ENCODE peak calls at places on chromosomes 12 and 14, in four cellular contexts. Z is mesendoderm; Y is CD8-positive, alpha-beta memory T cell; B is AG10803. E is an unnamed sample.

GRCh38 chr12:128856035-128856790 is 2.9 kb downstream of the GLT1D1 start:
- DNase-seq in Z (peak), Y (no peak), B (no peak), E (peak)

GRCh38 chr14:58643366-58643765 is 5.6 kb downstream of the DACT1 start:
- DNase-seq in Z (no peak), Y (no peak), B (no peak), E (no peak)

GRCh38 chr12:122942609-122943008 is 23.7 kb downstream of the ABCB9 start:
- DNase-seq in Z (no peak), Y (no peak), B (no peak), E (no peak)

GRCh38 chr12:130489293-130489692 is 151.6 kb downstream of the PIWIL1 start:
- DNase-seq in Z (no peak), Y (no peak), B (no peak), E (no peak)

GRCh38 chr14:39499514-39499913 is 67.3 kb upstream of the FBXO33 start:
- DNase-seq in Z (no peak), Y (no peak), B (no peak), E (no peak)

GRCh38 chr12:48194780-48195179 is 8.3 kb downstream of the OR10AD1 start:
- DNase-seq in Z (no peak), Y (no peak), B (peak), E (no peak)

GRCh38 chr12:15601210-15601800 is 187.9 kb downstream of the EPS8 start:
- DNase-seq in Z (no peak), Y (no peak), B (peak), E (no peak)

GRCh38 chr12:4119157-4119761 is 154.3 kb upstream of the CCND2 start:
- DNase-seq in Z (no peak), Y (no peak), B (no peak), E (no peak)

GRCh38 chr14:91493169-91493568 is 16.9 kb downstream of the PPP4R3A start:
- DNase-seq in Z (peak), Y (no peak), B (peak), E (no peak)

GRCh38 chr12:89236748-89237428 is 115.4 kb downstream of the DUSP6 start:
- DNase-seq in Z (no peak), Y (no peak), B (peak), E (no peak)

GRCh38 chr12:128818065-128819022 is 5.4 kb downstream of the SLC15A4 start:
- DNase-seq in Z (peak), Y (no peak), B (peak), E (no peak)

GRCh38 chr14:51828017-51828797 is 32.2 kb upstream of the GNG2 start:
- DNase-seq in Z (peak), Y (peak), B (peak), E (peak)

GRCh38 chr14:37443461-37443860 is 151.6 kb downstream of the FOXA1 start:
- DNase-seq in Z (no peak), Y (no peak), B (peak), E (no peak)

GRCh38 chr14:36979863-36980262 is 192.5 kb downstream of the SLC25A21 start:
- DNase-seq in Z (no peak), Y (no peak), B (no peak), E (no peak)

GRCh38 chr12:92089559-92089958 is 56.1 kb downstream of the BTG1 start:
- DNase-seq in Z (no peak), Y (no peak), B (peak), E (no peak)

GRCh38 chr14:91158091-91158790 is 44.4 kb downstream of the DGLUCY start:
- DNase-seq in Z (no peak), Y (no peak), B (no peak), E (no peak)

GRCh38 chr14:51859136-51859535 is 1.3 kb upstream of the GNG2 start:
- DNase-seq in Z (peak), Y (no peak), B (peak), E (no peak)

GRCh38 chr14:66708262-66708661 is 200.3 kb downstream of the GPHN start:
- DNase-seq in Z (no peak), Y (no peak), B (no peak), E (no peak)

DNA sequence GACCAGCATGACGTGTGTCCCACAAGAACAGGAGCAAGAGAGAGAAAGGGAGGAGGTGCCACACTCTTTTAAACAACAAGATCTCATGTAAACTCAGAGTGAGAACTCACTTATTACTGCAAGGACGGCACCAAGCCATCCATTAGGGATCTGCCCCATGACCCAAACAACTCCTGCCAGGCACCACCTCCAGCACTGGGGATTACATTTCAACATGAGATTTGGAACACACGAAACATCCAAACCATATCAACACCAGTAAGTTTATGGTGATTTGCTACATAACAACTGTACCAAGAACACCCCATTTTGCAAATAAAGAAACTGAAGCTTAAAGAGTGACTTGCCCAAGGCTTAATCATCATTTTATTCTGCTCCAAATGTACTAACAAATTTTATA is 23.7 kb upstream of the OR6J1 start:
- DNase-seq in Z (no peak), Y (no peak), B (no peak), E (no peak)
- H3K4me3 ChIP-seq in Z (no peak), Y (no peak), B (no peak), E (no peak)

GRCh38 chr12:112977139-112977538 is 1.2 kb upstream of the OAS2 start:
- DNase-seq in Z (no peak), Y (no peak), B (no peak), E (no peak)

GRCh38 chr12:112978163-112979081 is at the start of gene OAS2:
- DNase-seq in Z (no peak), Y (peak), B (peak), E (peak)

GRCh38 chr12:112977641-112978040 is 678 bp upstream of the OAS2 start:
- DNase-seq in Z (no peak), Y (no peak), B (peak), E (no peak)

GRCh38 chr12:112980491-112981158 is 2.3 kb downstream of the OAS2 start:
- DNase-seq in Z (no peak), Y (peak), B (no peak), E (no peak)

GRCh38 chr12:112979281-112979680 is 962 bp downstream of the OAS2 start:
- DNase-seq in Z (no peak), Y (no peak), B (no peak), E (no peak)
- H3K4me3 ChIP-seq in Z (no peak), Y (peak), B (peak), E (no peak)

GRCh38 chr12:116861331-116861730 is 19.9 kb downstream of the HRK start:
- DNase-seq in Z (peak), Y (peak), B (peak), E (peak)
- H3K4me3 ChIP-seq in Z (no peak), Y (no peak), B (peak), E (no peak)

GRCh38 chr14:54955143-54955542 is 52.5 kb upstream of the GCH1 start:
- DNase-seq in Z (no peak), Y (no peak), B (no peak), E (no peak)
- H3K4me3 ChIP-seq in Z (no peak), Y (no peak), B (no peak), E (no peak)